ENCODE peak calls at places on chromosome 10, in five cellular contexts. B, X, F, Y and O are unnamed samples.

GRCh38 chr10:36256905-36257304 is 614.8 kb upstream of the FZD8 start:
- DNase-seq in F (no peak), X (no peak), Y (no peak), B (no peak), O (no peak)

GRCh38 chr10:127338391-127339108 is 142.2 kb upstream of the INSYN2A start:
- DNase-seq in Y (no peak), X (no peak), F (no peak), B (no peak), O (no peak)

GRCh38 chr10:114698271-114699185 is 40.5 kb upstream of the ABLIM1 start:
- DNase-seq in B (no peak), Y (no peak), F (no peak), X (no peak), O (no peak)

GRCh38 chr10:77637986-77638765 is 568 bp upstream of the KCNMA1 start:
- DNase-seq in Y (peak), F (peak), B (no peak), X (peak), O (no peak)

GRCh38 chr10:31602541-31603244 is 283.7 kb downstream of the ZEB1 start:
- DNase-seq in B (peak), Y (peak), F (peak), X (peak), O (peak)

GRCh38 chr10:117370205-117370604 is 5.0 kb downstream of the PDZD8 start:
- DNase-seq in B (no peak), Y (no peak), X (no peak), F (no peak), O (no peak)

GRCh38 chr10:123132576-123133477 is 2.9 kb upstream of the HMX3 start:
- DNase-seq in Y (peak), F (peak), B (peak), X (peak), O (peak)

GRCh38 chr10:44881639-44882038 is 29.5 kb upstream of the TMEM72 start:
- DNase-seq in F (no peak), X (no peak), B (no peak), Y (no peak), O (no peak)

GRCh38 chr10:61919646-61920215 is 18.2 kb downstream of the ARID5B start:
- DNase-seq in Y (no peak), F (no peak), X (no peak), B (no peak), O (no peak)

GRCh38 chr10:68196707-68197106 is 35.2 kb downstream of the ATOH7 start:
- DNase-seq in B (no peak), X (no peak), Y (no peak), F (no peak), O (no peak)

GRCh38 chr10:8403711-8404371 is 349.4 kb downstream of the GATA3 start:
- DNase-seq in B (no peak), X (no peak), F (no peak), Y (no peak), O (peak)

GRCh38 chr10:77738496-77739158 is 101.0 kb upstream of the KCNMA1 start:
- DNase-seq in B (no peak), F (no peak), X (no peak), Y (no peak), O (no peak)

GRCh38 chr10:88389456-88389855 is 193.7 kb downstream of the RNLS start:
- DNase-seq in F (no peak), Y (no peak), X (peak), B (no peak), O (no peak)

GRCh38 chr10:75197066-75197465 is 13.5 kb upstream of the VDAC2 start:
- DNase-seq in Y (no peak), B (no peak), X (no peak), F (no peak), O (no peak)

GRCh38 chr10:78893217-78893616 is 175.5 kb upstream of the ZMIZ1 start:
- DNase-seq in F (no peak), X (no peak), Y (no peak), B (no peak), O (no peak)

GRCh38 chr10:126104767-126105166 is 208.4 kb downstream of the FANK1 start:
- DNase-seq in F (no peak), B (no peak), Y (no peak), X (no peak), O (no peak)

GRCh38 chr10:34280599-34281374 is 534.3 kb downstream of the PARD3 start:
- DNase-seq in Y (no peak), X (no peak), B (no peak), F (no peak), O (no peak)

GRCh38 chr10:48309711-48310226 is 3.3 kb downstream of the MAPK8 start:
- DNase-seq in F (no peak), Y (no peak), B (no peak), X (no peak), O (no peak)

GRCh38 chr10:120948889-120949382 is 97.8 kb downstream of the WDR11 start:
- DNase-seq in B (peak), F (peak), X (peak), Y (no peak), O (peak)

GRCh38 chr10:99345350-99345749 is 16.2 kb downstream of the CNNM1 start:
- DNase-seq in Y (no peak), B (no peak), X (no peak), F (no peak), O (no peak)

GRCh38 chr10:11397980-11398580 is 213.4 kb downstream of the USP6NL start:
- DNase-seq in X (no peak), F (no peak), Y (no peak), B (no peak), O (no peak)

GRCh38 chr10:110409926-110410325 is 87.8 kb upstream of the DUSP5 start:
- DNase-seq in F (no peak), B (no peak), X (no peak), Y (no peak), O (no peak)

GRCh38 chr10:114437456-114438292 is 33.4 kb upstream of the AFAP1L2 start:
- DNase-seq in F (no peak), X (no peak), B (no peak), Y (no peak), O (no peak)

GRCh38 chr10:99976886-99977391 is 32.8 kb downstream of the DNMBP start:
- DNase-seq in F (no peak), Y (no peak), X (no peak), B (no peak), O (no peak)

GRCh38 chr10:54843085-54843646 is 42.1 kb upstream of the PCDH15 start:
- DNase-seq in F (no peak), B (no peak), Y (no peak), X (no peak), O (no peak)

GRCh38 chr10:77578583-77579227 is 58.9 kb downstream of the KCNMA1 start:
- DNase-seq in B (no peak), X (no peak), Y (no peak), F (no peak), O (no peak)